ENCODE peak calls at places on chromosomes 11 and 22, in four cellular contexts. X is endothelial cell of umbilical vein, S is HCT116, B is colonic mucosa. M is an unnamed sample.

GRCh38 chr22:36758792-36759271 is 17.1 kb downstream of the IFT27 start:
- DNase-seq in X (no peak), B (no peak), S (no peak), M (no peak)

GRCh38 chr11:113162590-113162961 is 151.8 kb upstream of the TTC12 start:
- DNase-seq in B (no peak), S (no peak), X (no peak), M (no peak)

GRCh38 chr11:76752321-76753175 is 30.6 kb upstream of the TSKU start:
- DNase-seq in X (no peak), S (no peak), B (peak; percentile 90), M (no peak)

GRCh38 chr22:44671742-44672141 is 30.3 kb upstream of the PRR5 start:
- DNase-seq in B (no peak), S (no peak), X (no peak), M (peak; percentile 28)

GRCh38 chr11:33930317-33931021 is 38.6 kb upstream of the LMO2 start:
- DNase-seq in B (no peak), X (peak; percentile 98), S (no peak), M (no peak)

GRCh38 chr22:19886605-19887250 is 32.1 kb upstream of the GNB1L start:
- DNase-seq in S (no peak), B (no peak), X (peak; percentile 78), M (no peak)

GRCh38 chr11:13008625-13009475 is at the start of gene RASSF10:
- DNase-seq in X (peak; percentile 20), B (peak; percentile 93), S (no peak), M (peak; percentile 57)

GRCh38 chr11:47394322-47395224 is 13.8 kb upstream of the SLC39A13 start:
- DNase-seq in X (peak; percentile 93), S (no peak), B (no peak), M (no peak)

GRCh38 chr22:36816635-36817428 is at the start of gene PVALB:
- DNase-seq in B (no peak), X (peak; percentile 34), S (no peak), M (no peak)

GRCh38 chr11:134252539-134253188 is 488 bp downstream of the THYN1 start:
- DNase-seq in B (peak; percentile 42), X (no peak), S (no peak), M (no peak)

GRCh38 chr11:74318241-74318932 is 6.9 kb upstream of the P4HA3 start:
- DNase-seq in S (no peak), B (no peak), X (peak; percentile 66), M (no peak)

GRCh38 chr11:128496684-128497056 is 90.7 kb downstream of the ETS1 start:
- DNase-seq in S (no peak), B (no peak), X (no peak), M (no peak)

GRCh38 chr22:24146791-24147353 is 34.4 kb upstream of the SUSD2 start:
- DNase-seq in B (peak; percentile 45), S (no peak), X (peak; percentile 72), M (no peak)

GRCh38 chr11:130600139-130600538 is 151.7 kb downstream of the ADAMTS15 start:
- DNase-seq in X (no peak), S (no peak), B (no peak), M (no peak)

GRCh38 chr11:63888170-63889086 is 28.5 kb downstream of the RCOR2 start:
- DNase-seq in X (peak; percentile 20), S (no peak), B (peak; percentile 90), M (peak; percentile 49)

GRCh38 chr11:117851091-117851490 is 25.4 kb downstream of the FXYD6 start:
- DNase-seq in B (peak; percentile 17), S (no peak), X (no peak), M (no peak)

GRCh38 chr22:25898707-25899365 is 156.8 kb downstream of the MYO18B start:
- DNase-seq in B (no peak), S (peak; percentile 8), X (no peak), M (no peak)

GRCh38 chr11:64724863-64725535 is 2.0 kb upstream of the NRXN2 start:
- DNase-seq in X (no peak), S (no peak), B (no peak), M (no peak)

GRCh38 chr11:116731097-116731761 is 41.6 kb downstream of the BUD13 start:
- DNase-seq in B (no peak), X (no peak), S (no peak), M (no peak)

GRCh38 chr11:134407321-134407828 is 4.7 kb downstream of the B3GAT1 start:
- DNase-seq in B (no peak), S (no peak), X (no peak), M (no peak)

GRCh38 chr22:48687606-48688005 is 1140.1 kb downstream of the BRD1 start:
- DNase-seq in S (no peak), B (no peak), X (no peak), M (no peak)

GRCh38 chr22:22395230-22395629 is 113.3 kb downstream of the ZNF280B start:
- DNase-seq in B (no peak), S (no peak), X (no peak), M (no peak)

GRCh38 chr22:20206709-20207215 is 55.9 kb upstream of the CCDC188 start:
- DNase-seq in S (no peak), B (peak; percentile 51), X (peak; percentile 11), M (no peak)

GRCh38 chr11:107750313-107750712 is 38.5 kb upstream of the SLN start:
- DNase-seq in S (no peak), B (no peak), X (no peak), M (no peak)

GRCh38 chr11:69320326-69320725 is 26.4 kb downstream of the MYEOV start:
- DNase-seq in B (no peak), X (no peak), S (no peak), M (no peak)

GRCh38 chr22:33579448-33580093 is 340.7 kb downstream of the LARGE1 start:
- DNase-seq in S (peak; percentile 1), X (no peak), B (peak; percentile 81), M (no peak)

DNA sequence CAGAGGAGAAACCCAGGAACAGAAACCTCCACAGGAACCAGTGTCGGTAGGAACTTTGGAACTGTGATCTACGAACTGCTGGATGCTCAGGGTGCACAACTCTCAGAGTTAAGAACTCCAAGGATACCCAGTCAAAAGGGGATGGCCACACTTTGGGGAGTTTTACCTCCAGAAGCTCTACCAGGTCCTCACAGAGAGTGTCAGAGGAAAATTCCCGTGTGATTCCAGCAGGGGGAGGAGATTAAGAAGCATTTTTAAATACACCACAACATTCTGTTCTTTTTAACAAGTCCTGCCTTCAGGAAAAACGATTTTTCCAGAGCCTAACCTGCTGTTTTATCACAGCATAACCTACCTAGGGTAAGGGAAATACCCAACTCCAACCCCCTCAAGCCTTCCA is 104.0 kb downstream of the SOX6 start:
- DNase-seq in S (no peak), X (peak; percentile 2), B (no peak), M (no peak)
- TF ChIP-seq CTCF in S (peak; percentile 4), X (no peak), B (no peak), M (no peak)

GRCh38 chr11:102398297-102398696 is 51.3 kb downstream of the BIRC2 start:
- DNase-seq in S (no peak), B (no peak), X (no peak), M (no peak)
- H3K36me3 ChIP-seq in S (peaks cover 31% of the 10 kb centered on the region), B (no peaks in the 10 kb centered on the region), X (peaks cover 21% of the 10 kb centered on the region), M (peaks cover 1% of the 10 kb centered on the region)

GRCh38 chr11:58905141-58905715 is 34.1 kb upstream of the GLYATL1 start:
- DNase-seq in S (no peak), B (peak; percentile 41), X (no peak), M (no peak)

GRCh38 chr11:58902881-58903280 is 36.4 kb upstream of the GLYATL1 start:
- DNase-seq in B (no peak), X (no peak), S (no peak), M (no peak)

GRCh38 chr11:58907780-58908179 is 31.5 kb upstream of the GLYATL1 start:
- DNase-seq in S (no peak), X (no peak), B (no peak), M (no peak)

GRCh38 chr11:58900479-58901420 is 38.5 kb upstream of the GLYATL1 start:
- DNase-seq in B (peak; percentile 90), X (peak; percentile 41), S (peak; percentile 80), M (no peak)

GRCh38 chr11:58905716-58906547 is 33.4 kb upstream of the GLYATL1 start:
- DNase-seq in X (peak; percentile 17), S (no peak), B (peak; percentile 84), M (peak; percentile 70)
- TF ChIP-seq CTCF in X (no peak), S (no peak), B (no peak), M (peak; percentile 50)

GRCh38 chr11:98059488-98059887 is 961.3 kb upstream of the CNTN5 start:
- DNase-seq in X (no peak), S (no peak), B (no peak), M (no peak)
- H3K36me3 ChIP-seq in X (no peaks in the 10 kb centered on the region), S (no peaks in the 10 kb centered on the region), B (no peaks in the 10 kb centered on the region), M (no peaks in the 10 kb centered on the region)

GRCh38 chr22:30755760-30756124 is 61.1 kb downstream of the OSBP2 start:
- DNase-seq in B (no peak), S (no peak), X (no peak), M (no peak)
- TF ChIP-seq CTCF in B (no peak), S (no peak), X (peak; percentile 2), M (no peak)

GRCh38 chr22:50436134-50436830 is 38.6 kb downstream of the SBF1 start:
- DNase-seq in S (no peak), X (no peak), B (no peak), M (no peak)

GRCh38 chr22:50434849-50435700 is 39.8 kb downstream of the SBF1 start:
- DNase-seq in S (no peak), B (no peak), X (no peak), M (no peak)

GRCh38 chr22:50436841-50437341 is 37.9 kb downstream of the SBF1 start:
- DNase-seq in B (no peak), S (no peak), X (no peak), M (no peak)

GRCh38 chr22:50435701-50436115 is 39.1 kb downstream of the SBF1 start:
- DNase-seq in X (no peak), B (no peak), S (no peak), M (no peak)

GRCh38 chr22:50432131-50432870 is 42.5 kb downstream of the SBF1 start:
- DNase-seq in B (no peak), X (no peak), S (no peak), M (no peak)
- H3K36me3 ChIP-seq in B (peaks cover 22% of the 10 kb centered on the region), X (peaks cover 6% of the 10 kb centered on the region), S (peaks cover 28% of the 10 kb centered on the region), M (peaks cover 4% of the 10 kb centered on the region)